ENCODE peak calls at places on chromosomes 1 and 21, in eight cellular contexts. One of them, this sample, is unnamed.

GRCh38 chr1:198165927-198166647 is 9.3 kb downstream of the NEK7 start:
- DNase-seq in A549: no peak
- DNase-seq in Calu3: no peak
- DNase-seq in astrocyte of the cerebellum: no peak
- DNase-seq in SK-N-SH: no peak
- DNase-seq in left ventricle myocardium inferior: no peak
- DNase-seq in lower lobe of right lung: no peak
- DNase-seq in HCT116: no peak
- DNase-seq in this sample: no peak

GRCh38 chr1:3077081-3077480 is 8.1 kb downstream of the PRDM16 start:
- DNase-seq in lower lobe of right lung: no peak
- DNase-seq in A549: no peak
- DNase-seq in Calu3: no peak
- DNase-seq in HCT116: no peak
- DNase-seq in left ventricle myocardium inferior: no peak
- DNase-seq in astrocyte of the cerebellum: no peak
- DNase-seq in SK-N-SH: no peak
- DNase-seq in this sample: no peak

GRCh38 chr1:211345719-211346118 is 19.1 kb downstream of the TRAF5 start:
- DNase-seq in left ventricle myocardium inferior: no peak
- DNase-seq in Calu3: no peak
- DNase-seq in lower lobe of right lung: no peak
- DNase-seq in HCT116: no peak
- DNase-seq in A549: no peak
- DNase-seq in astrocyte of the cerebellum: no peak
- DNase-seq in SK-N-SH: no peak
- DNase-seq in this sample: no peak

GRCh38 chr1:114152211-114153050 is 1.2 kb downstream of the SYT6 start:
- DNase-seq in left ventricle myocardium inferior: peak
- DNase-seq in astrocyte of the cerebellum: no peak
- DNase-seq in lower lobe of right lung: peak
- DNase-seq in SK-N-SH: peak
- DNase-seq in Calu3: no peak
- DNase-seq in HCT116: no peak
- DNase-seq in A549: peak
- DNase-seq in this sample: no peak

GRCh38 chr1:54796902-54797301 is 4.2 kb downstream of the TTC22 start:
- DNase-seq in left ventricle myocardium inferior: no peak
- DNase-seq in HCT116: no peak
- DNase-seq in A549: no peak
- DNase-seq in astrocyte of the cerebellum: no peak
- DNase-seq in SK-N-SH: no peak
- DNase-seq in lower lobe of right lung: no peak
- DNase-seq in Calu3: no peak
- DNase-seq in this sample: no peak

GRCh38 chr21:46431884-46432488 is 26.7 kb upstream of the DIP2A start:
- DNase-seq in A549: no peak
- DNase-seq in left ventricle myocardium inferior: no peak
- DNase-seq in HCT116: no peak
- DNase-seq in astrocyte of the cerebellum: no peak
- DNase-seq in SK-N-SH: no peak
- DNase-seq in Calu3: no peak
- DNase-seq in lower lobe of right lung: peak
- DNase-seq in this sample: no peak

GRCh38 chr1:29793101-29793546 is 556.8 kb downstream of the PTPRU start:
- DNase-seq in Calu3: peak
- DNase-seq in HCT116: peak
- DNase-seq in astrocyte of the cerebellum: peak
- DNase-seq in left ventricle myocardium inferior: peak
- DNase-seq in A549: peak
- DNase-seq in lower lobe of right lung: peak
- DNase-seq in SK-N-SH: peak
- DNase-seq in this sample: peak

GRCh38 chr1:72530646-72531045 is 248.3 kb upstream of the NEGR1 start:
- DNase-seq in astrocyte of the cerebellum: no peak
- DNase-seq in SK-N-SH: no peak
- DNase-seq in lower lobe of right lung: no peak
- DNase-seq in left ventricle myocardium inferior: no peak
- DNase-seq in Calu3: no peak
- DNase-seq in HCT116: no peak
- DNase-seq in A549: no peak
- DNase-seq in this sample: no peak

GRCh38 chr1:150236614-150236934 is 662 bp upstream of the ANP32E start:
- DNase-seq in left ventricle myocardium inferior: no peak
- DNase-seq in SK-N-SH: peak
- DNase-seq in Calu3: no peak
- DNase-seq in lower lobe of right lung: no peak
- DNase-seq in astrocyte of the cerebellum: no peak
- DNase-seq in HCT116: no peak
- DNase-seq in A549: no peak
- DNase-seq in this sample: no peak

GRCh38 chr1:244920911-244921310 is 56.6 kb upstream of the HNRNPU start:
- DNase-seq in Calu3: no peak
- DNase-seq in left ventricle myocardium inferior: no peak
- DNase-seq in lower lobe of right lung: no peak
- DNase-seq in HCT116: no peak
- DNase-seq in SK-N-SH: no peak
- DNase-seq in astrocyte of the cerebellum: no peak
- DNase-seq in A549: no peak
- DNase-seq in this sample: no peak

GRCh38 chr1:202516434-202516877 is 168.0 kb downstream of the PPP1R12B start:
- DNase-seq in lower lobe of right lung: no peak
- DNase-seq in SK-N-SH: peak
- DNase-seq in HCT116: no peak
- DNase-seq in astrocyte of the cerebellum: no peak
- DNase-seq in left ventricle myocardium inferior: no peak
- DNase-seq in Calu3: no peak
- DNase-seq in A549: no peak
- DNase-seq in this sample: peak

GRCh38 chr1:36994294-36994693 is 40.0 kb downstream of the GRIK3 start:
- DNase-seq in lower lobe of right lung: no peak
- DNase-seq in A549: no peak
- DNase-seq in astrocyte of the cerebellum: no peak
- DNase-seq in left ventricle myocardium inferior: no peak
- DNase-seq in Calu3: no peak
- DNase-seq in HCT116: no peak
- DNase-seq in SK-N-SH: no peak
- DNase-seq in this sample: no peak

GRCh38 chr1:36996106-36996505 is 38.2 kb downstream of the GRIK3 start:
- DNase-seq in HCT116: no peak
- DNase-seq in left ventricle myocardium inferior: no peak
- DNase-seq in A549: no peak
- DNase-seq in Calu3: no peak
- DNase-seq in astrocyte of the cerebellum: no peak
- DNase-seq in SK-N-SH: no peak
- DNase-seq in lower lobe of right lung: no peak
- DNase-seq in this sample: no peak

GRCh38 chr1:36991551-36991950 is 42.8 kb downstream of the GRIK3 start:
- DNase-seq in lower lobe of right lung: no peak
- DNase-seq in A549: no peak
- DNase-seq in astrocyte of the cerebellum: no peak
- DNase-seq in SK-N-SH: no peak
- DNase-seq in HCT116: no peak
- DNase-seq in Calu3: no peak
- DNase-seq in left ventricle myocardium inferior: no peak
- DNase-seq in this sample: no peak

GRCh38 chr1:36992139-36992940 is 42.0 kb downstream of the GRIK3 start:
- DNase-seq in A549: no peak
- DNase-seq in Calu3: no peak
- DNase-seq in left ventricle myocardium inferior: no peak
- DNase-seq in HCT116: no peak
- DNase-seq in SK-N-SH: no peak
- DNase-seq in astrocyte of the cerebellum: no peak
- DNase-seq in lower lobe of right lung: no peak
- DNase-seq in this sample: no peak

GRCh38 chr1:36994863-36995262 is 39.5 kb downstream of the GRIK3 start:
- DNase-seq in lower lobe of right lung: no peak
- DNase-seq in left ventricle myocardium inferior: no peak
- DNase-seq in A549: no peak
- DNase-seq in astrocyte of the cerebellum: no peak
- DNase-seq in HCT116: no peak
- DNase-seq in SK-N-SH: peak
- DNase-seq in Calu3: no peak
- DNase-seq in this sample: no peak
- TF ChIP-seq CTCF in lower lobe of right lung: no peak
- TF ChIP-seq CTCF in left ventricle myocardium inferior: no peak
- TF ChIP-seq CTCF in A549: no peak
- TF ChIP-seq CTCF in astrocyte of the cerebellum: no peak
- TF ChIP-seq CTCF in HCT116: no peak
- TF ChIP-seq CTCF in SK-N-SH: no peak
- TF ChIP-seq CTCF in Calu3: no peak
- TF ChIP-seq CTCF in this sample: no peak

GRCh38 chr1:240455228-240455821 is 156.6 kb downstream of the GREM2 start:
- DNase-seq in left ventricle myocardium inferior: no peak
- DNase-seq in HCT116: no peak
- DNase-seq in lower lobe of right lung: no peak
- DNase-seq in A549: peak
- DNase-seq in astrocyte of the cerebellum: no peak
- DNase-seq in SK-N-SH: peak
- DNase-seq in Calu3: peak
- DNase-seq in this sample: no peak
- TF ChIP-seq CTCF in left ventricle myocardium inferior: no peak
- TF ChIP-seq CTCF in HCT116: no peak
- TF ChIP-seq CTCF in lower lobe of right lung: peak
- TF ChIP-seq CTCF in A549: peak
- TF ChIP-seq CTCF in astrocyte of the cerebellum: peak
- TF ChIP-seq CTCF in SK-N-SH: peak
- TF ChIP-seq CTCF in Calu3: peak
- TF ChIP-seq CTCF in this sample: peak

GRCh38 chr1:38073926-38074677 is 27.5 kb upstream of the POU3F1 start:
- DNase-seq in lower lobe of right lung: no peak
- DNase-seq in SK-N-SH: no peak
- DNase-seq in Calu3: no peak
- DNase-seq in A549: no peak
- DNase-seq in HCT116: no peak
- DNase-seq in astrocyte of the cerebellum: no peak
- DNase-seq in left ventricle myocardium inferior: no peak
- DNase-seq in this sample: no peak
- TF ChIP-seq CTCF in lower lobe of right lung: no peak
- TF ChIP-seq CTCF in SK-N-SH: no peak
- TF ChIP-seq CTCF in Calu3: no peak
- TF ChIP-seq CTCF in A549: no peak
- TF ChIP-seq CTCF in HCT116: no peak
- TF ChIP-seq CTCF in astrocyte of the cerebellum: no peak
- TF ChIP-seq CTCF in left ventricle myocardium inferior: no peak
- TF ChIP-seq CTCF in this sample: no peak

DNA sequence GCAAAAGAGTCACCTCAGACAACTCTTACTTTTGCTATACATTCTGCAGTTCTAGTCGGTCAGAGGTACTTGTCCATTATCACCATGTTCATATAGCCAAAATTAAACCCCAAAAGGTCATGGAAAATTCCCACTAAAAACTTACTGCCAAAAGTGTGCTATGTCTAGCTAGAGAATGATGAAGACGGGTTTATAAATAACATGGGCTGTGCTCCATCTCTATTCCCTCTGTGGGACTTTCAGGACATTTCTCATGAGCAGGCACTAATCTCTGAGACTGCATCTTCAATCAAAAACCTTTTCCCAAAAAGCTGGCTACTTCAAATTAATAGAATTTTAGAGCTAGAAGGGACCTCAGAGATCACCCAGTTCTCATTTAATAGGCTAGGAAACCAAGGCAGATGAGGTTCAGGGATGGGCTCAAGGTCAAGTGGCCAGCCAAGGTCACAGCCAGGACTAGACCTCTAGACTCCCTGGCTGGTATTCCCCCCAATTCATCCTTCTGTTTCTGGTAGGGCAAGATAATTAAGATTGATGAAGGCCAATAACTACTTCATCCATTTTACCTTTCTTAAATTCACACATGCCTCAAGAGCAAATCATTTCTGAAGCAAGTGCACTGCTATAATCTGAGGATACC is 21.0 kb upstream of the MOB3C start:
- DNase-seq in lower lobe of right lung: no peak
- DNase-seq in Calu3: no peak
- DNase-seq in SK-N-SH: no peak
- DNase-seq in A549: no peak
- DNase-seq in astrocyte of the cerebellum: no peak
- DNase-seq in left ventricle myocardium inferior: no peak
- DNase-seq in HCT116: no peak
- DNase-seq in this sample: no peak
- TF ChIP-seq CTCF in lower lobe of right lung: no peak
- TF ChIP-seq CTCF in Calu3: no peak
- TF ChIP-seq CTCF in SK-N-SH: no peak
- TF ChIP-seq CTCF in A549: no peak
- TF ChIP-seq CTCF in astrocyte of the cerebellum: no peak
- TF ChIP-seq CTCF in left ventricle myocardium inferior: no peak
- TF ChIP-seq CTCF in HCT116: no peak
- TF ChIP-seq CTCF in this sample: no peak

DNA sequence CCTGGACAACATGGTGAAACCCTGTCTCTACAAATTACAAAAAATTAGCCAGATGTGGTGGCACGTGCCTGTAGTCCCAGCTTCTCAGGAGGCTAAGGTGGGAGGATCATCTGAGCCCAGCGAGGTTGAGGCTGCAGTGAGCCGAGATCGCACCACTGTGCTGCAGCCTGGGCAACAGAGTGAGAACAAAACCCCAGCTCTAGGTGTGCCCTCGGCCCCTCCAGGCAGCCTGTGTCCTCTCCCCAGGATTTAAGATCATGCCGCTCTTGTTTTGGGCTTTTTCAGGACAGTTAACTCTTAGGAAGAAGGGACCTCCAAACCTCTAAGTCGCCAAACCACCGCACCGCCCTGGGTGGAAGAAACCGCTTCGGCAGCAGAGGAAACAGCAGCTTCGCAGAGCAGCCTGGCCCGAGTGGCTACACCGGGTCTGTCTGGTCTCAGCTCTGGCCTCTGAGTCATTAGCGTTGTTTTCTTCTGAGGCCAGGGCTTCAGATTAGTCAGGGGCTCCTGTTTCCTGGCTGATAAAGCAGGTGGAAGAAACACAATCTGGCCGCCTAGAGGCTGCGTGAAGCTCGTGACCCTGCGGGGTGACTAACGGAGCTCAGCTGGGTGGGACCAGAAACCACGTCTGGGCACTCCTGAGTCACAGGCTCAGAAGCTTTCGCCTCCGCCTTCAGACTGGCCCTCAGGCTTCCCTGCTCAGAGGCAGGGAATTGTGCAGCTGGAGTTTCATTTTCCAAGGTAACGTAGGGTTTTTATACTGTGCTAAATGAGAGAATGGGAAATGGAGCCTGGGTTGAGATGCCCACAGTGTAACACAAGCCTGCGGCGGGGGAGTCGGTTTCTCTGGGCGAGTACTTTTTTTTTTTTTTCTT is 44.7 kb downstream of the CHAF1B start:
- DNase-seq in astrocyte of the cerebellum: peak
- DNase-seq in lower lobe of right lung: peak
- DNase-seq in SK-N-SH: peak
- DNase-seq in left ventricle myocardium inferior: peak
- DNase-seq in Calu3: peak
- DNase-seq in A549: peak
- DNase-seq in HCT116: peak
- DNase-seq in this sample: peak
- TF ChIP-seq CTCF in astrocyte of the cerebellum: no peak
- TF ChIP-seq CTCF in lower lobe of right lung: no peak
- TF ChIP-seq CTCF in SK-N-SH: peak
- TF ChIP-seq CTCF in left ventricle myocardium inferior: no peak
- TF ChIP-seq CTCF in Calu3: no peak
- TF ChIP-seq CTCF in A549: no peak
- TF ChIP-seq CTCF in HCT116: no peak
- TF ChIP-seq CTCF in this sample: no peak